ENCODE peak calls at places on chromosome 6, in seven cellular contexts. R, I, X, M, D, Y and T are unnamed samples. For H3K4me1, the result is how much of the 10 kb centered on the place peaks cover.

GRCh38 chr6:42103753-42104094 is 38.7 kb downstream of the C6orf132 start:
- DNase-seq in M (no peak), R (no peak), Y (no peak), X (no peak), I (no peak), D (no peak), T (no peak)

GRCh38 chr6:142929751-142930358 is 15.1 kb downstream of the HIVEP2 start:
- DNase-seq in Y (no peak), I (no peak), R (peak), M (no peak), D (no peak), X (no peak), T (no peak)

GRCh38 chr6:19879663-19880062 is 42.5 kb downstream of the ID4 start:
- DNase-seq in D (no peak), M (no peak), I (no peak), Y (no peak), R (no peak), X (no peak), T (no peak)

GRCh38 chr6:11324453-11325023 is 92.1 kb upstream of the NEDD9 start:
- DNase-seq in X (no peak), I (no peak), D (no peak), R (no peak), Y (no peak), M (no peak), T (no peak)

GRCh38 chr6:14009416-14009815 is 84.7 kb downstream of the RNF182 start:
- DNase-seq in M (no peak), Y (no peak), R (no peak), D (no peak), X (no peak), I (no peak), T (no peak)

GRCh38 chr6:38688579-38689087 is 14.3 kb downstream of the GLO1 start:
- DNase-seq in Y (no peak), X (no peak), D (no peak), M (no peak), R (no peak), I (no peak), T (no peak)

GRCh38 chr6:45422541-45423110 is 44.9 kb upstream of the SUPT3H start:
- DNase-seq in R (peak), M (peak), Y (peak), X (no peak), I (no peak), D (no peak), T (peak)

GRCh38 chr6:52595796-52596130 is 18.9 kb upstream of the TRAM2 start:
- DNase-seq in D (no peak), X (no peak), R (no peak), I (no peak), M (peak), Y (no peak), T (no peak)

GRCh38 chr6:135901776-135902524 is 50.4 kb downstream of the PDE7B start:
- DNase-seq in D (no peak), Y (peak), R (peak), M (no peak), I (peak), X (no peak), T (peak)

GRCh38 chr6:40965046-40965445 is 74.0 kb downstream of the UNC5CL start:
- DNase-seq in M (no peak), D (no peak), I (no peak), Y (no peak), X (no peak), R (peak), T (no peak)

GRCh38 chr6:33915134-33915533 is 111.3 kb upstream of the MLN start:
- DNase-seq in D (no peak), X (no peak), R (no peak), Y (no peak), I (peak), M (no peak), T (no peak)

GRCh38 chr6:1079525-1079924 is 232.4 kb upstream of the FOXQ1 start:
- DNase-seq in D (no peak), Y (no peak), I (no peak), X (no peak), R (no peak), M (no peak), T (no peak)

GRCh38 chr6:49550413-49551125 is at the start of gene C6orf141:
- DNase-seq in R (peak), D (no peak), Y (no peak), I (no peak), M (peak), X (peak), T (no peak)

DNA sequence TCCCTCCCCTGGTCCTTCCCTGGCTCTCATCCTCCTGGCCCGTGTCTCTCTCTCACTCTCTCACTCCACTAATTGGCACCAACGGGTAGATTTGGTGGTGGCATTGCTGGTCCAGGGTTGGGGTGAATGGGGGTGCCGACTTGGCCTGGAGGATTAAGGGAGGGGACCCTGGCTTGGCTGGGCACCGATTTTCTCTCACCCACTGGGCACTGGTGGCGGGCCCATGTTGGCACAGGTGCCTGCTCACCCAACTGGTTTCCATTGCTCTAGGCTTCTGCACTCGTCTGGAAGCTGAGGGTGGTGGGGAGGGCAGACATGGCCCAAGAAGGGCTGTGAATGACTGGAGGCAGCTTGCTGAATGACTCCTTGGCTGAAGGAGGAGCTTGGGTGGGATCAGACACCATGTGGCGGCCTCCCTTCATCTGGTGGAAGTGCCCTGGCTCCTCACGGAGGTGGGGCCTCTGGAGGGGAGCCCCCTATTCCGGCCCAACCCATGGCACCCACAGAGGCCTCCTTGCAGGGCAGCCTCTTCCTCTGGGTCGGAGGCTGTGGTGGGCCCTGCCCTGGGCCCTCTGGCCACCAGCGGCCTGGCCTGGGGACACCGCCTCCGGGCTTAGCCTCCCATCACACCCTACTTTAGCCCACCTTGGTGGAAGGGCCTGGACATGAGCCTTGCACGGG is 11.0 kb downstream of the VEGFA start:
- DNase-seq in Y (no peak), X (no peak), I (no peak), D (no peak), M (no peak), R (no peak), T (no peak)
- H3K4me1 ChIP-seq in Y (under half), X (under half), I (under half), D (under half), M (under half), R (under half), T (under half)

GRCh38 chr6:75201901-75202672 is 3.8 kb downstream of the COL12A1 start:
- DNase-seq in X (no peak), D (peak), Y (no peak), R (peak), M (no peak), I (peak), T (peak)
- TF ChIP-seq CTCF in X (peak), D (no peak), Y (no peak), R (peak), M (no peak), I (no peak), T (no peak)

GRCh38 chr6:122322824-122323223 is 76.6 kb upstream of the HSF2 start:
- DNase-seq in I (no peak), R (peak), M (peak), Y (no peak), X (no peak), D (no peak), T (no peak)
- H3K4me1 ChIP-seq in I (under half), R (under half), M (under half), Y (under half), X (under half), D (under half), T (under half)

GRCh38 chr6:30685977-30686907 is at the start of gene PPP1R18:
- DNase-seq in R (peak), Y (peak), X (no peak), I (peak), M (peak), D (peak), T (peak)

GRCh38 chr6:30689022-30689865 is 1.5 kb downstream of the NRM start:
- DNase-seq in R (no peak), D (no peak), X (no peak), Y (no peak), I (no peak), M (no peak), T (no peak)

GRCh38 chr6:30688569-30688968 is 2.1 kb upstream of the PPP1R18 start:
- DNase-seq in M (no peak), D (no peak), Y (no peak), X (no peak), I (no peak), R (no peak), T (no peak)

GRCh38 chr6:30686908-30687658 is 638 bp upstream of the PPP1R18 start:
- DNase-seq in X (no peak), D (peak), Y (peak), R (peak), M (peak), I (peak), T (peak)

GRCh38 chr6:30687659-30688431 is 1.4 kb upstream of the PPP1R18 start:
- DNase-seq in R (no peak), Y (peak), X (no peak), I (peak), M (no peak), D (no peak), T (peak)
- TF ChIP-seq CTCF in R (peak), Y (peak), X (peak), I (peak), M (no peak), D (peak), T (no peak)

DNA sequence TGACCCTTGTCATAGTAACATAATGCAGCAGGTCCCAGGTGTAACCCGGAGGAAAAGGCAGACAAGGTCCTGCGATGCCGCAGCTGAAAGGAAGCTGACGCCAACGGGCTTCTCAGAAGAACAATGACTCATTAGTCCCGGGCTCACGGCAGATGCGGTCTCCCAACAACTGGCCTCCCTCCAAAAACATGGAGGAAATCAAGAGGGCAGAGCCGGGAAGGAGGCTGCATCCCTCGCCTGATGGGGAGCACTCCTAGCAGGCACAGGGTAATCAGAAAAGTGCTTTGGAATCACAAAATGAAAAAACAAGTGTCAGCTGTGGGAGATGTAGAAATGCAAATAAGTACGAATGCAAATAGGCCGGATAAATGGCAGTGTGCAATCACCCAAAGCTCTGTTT is 165.2 kb upstream of the AGPAT4 start:
- DNase-seq in Y (peak), R (peak), X (peak), M (peak), D (peak), I (peak), T (peak)
- H3K4me1 ChIP-seq in Y (under half), R (under half), X (under half), M (under half), D (under half), I (under half), T (under half)

GRCh38 chr6:88491266-88491665 is 325.1 kb upstream of the CNR1 start:
- DNase-seq in M (no peak), Y (no peak), D (no peak), I (no peak), R (no peak), X (no peak), T (no peak)

GRCh38 chr6:88492241-88492640 is 326.1 kb upstream of the CNR1 start:
- DNase-seq in R (no peak), M (no peak), X (no peak), I (no peak), Y (no peak), D (no peak), T (no peak)

GRCh38 chr6:88494401-88495140 is 328.4 kb upstream of the CNR1 start:
- DNase-seq in R (no peak), I (no peak), X (no peak), D (no peak), Y (no peak), M (no peak), T (no peak)

GRCh38 chr6:88493717-88494116 is 327.6 kb upstream of the CNR1 start:
- DNase-seq in X (no peak), Y (no peak), I (no peak), D (no peak), M (no peak), R (no peak), T (no peak)

DNA sequence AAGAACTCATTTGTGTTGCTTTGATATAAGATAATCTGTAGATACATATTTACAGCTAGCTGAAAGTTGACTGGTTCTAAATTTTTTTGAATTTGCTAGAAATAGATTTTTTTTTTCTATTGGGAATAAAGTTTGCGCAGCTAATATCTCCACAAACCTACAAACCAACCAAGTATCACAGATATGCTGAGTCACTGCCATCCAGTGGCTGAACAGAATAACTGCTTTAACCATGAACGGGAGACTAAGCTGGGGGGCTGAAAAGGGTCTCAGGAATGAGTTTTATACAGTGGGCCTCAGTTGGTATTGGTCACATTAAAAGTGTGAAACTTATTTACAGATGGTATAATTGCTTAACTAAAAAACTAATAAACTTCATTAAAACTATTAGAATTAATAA is 326.7 kb upstream of the CNR1 start:
- DNase-seq in I (no peak), Y (no peak), R (no peak), X (peak), D (no peak), M (peak), T (no peak)
- TF ChIP-seq CTCF in I (no peak), Y (peak), R (peak), X (peak), D (peak), M (peak), T (no peak)

DNA sequence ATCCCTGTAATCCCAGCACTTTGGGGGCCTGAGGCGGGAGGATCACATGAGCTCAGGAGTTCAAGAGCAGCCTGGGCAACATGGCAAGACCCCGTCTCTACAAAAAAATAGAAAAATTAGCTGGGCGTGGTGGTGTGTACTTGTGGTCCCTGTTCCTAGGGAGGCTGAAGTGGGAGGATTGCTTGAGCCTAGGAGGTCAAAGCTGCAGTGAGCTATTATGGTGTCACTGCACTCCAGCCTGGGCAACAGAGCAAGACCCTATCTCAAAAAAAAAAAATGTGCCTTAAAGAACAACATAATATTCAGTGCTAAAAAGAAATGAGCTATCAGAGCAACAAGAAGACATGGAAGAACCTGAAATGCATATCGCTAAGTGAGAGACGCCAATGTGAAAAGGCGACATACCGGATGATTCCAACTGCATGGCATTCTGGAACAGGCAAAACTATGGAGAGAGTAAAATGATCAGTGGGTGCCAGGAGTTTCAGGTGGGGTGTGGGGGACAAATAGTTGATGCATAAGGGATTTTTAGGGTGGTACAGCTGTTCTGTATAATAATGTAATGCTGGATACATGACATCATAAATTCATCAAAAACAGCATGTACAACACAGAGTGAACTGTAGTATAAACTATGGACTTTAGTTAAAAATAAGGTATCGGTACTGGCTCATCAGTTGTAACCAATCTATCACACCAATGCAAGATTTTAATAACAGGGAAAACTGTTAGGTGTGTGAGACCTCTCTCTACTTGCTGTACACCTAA is 80.8 kb downstream of the GMPR start:
- DNase-seq in X (no peak), M (no peak), R (no peak), I (peak), D (peak), Y (no peak), T (no peak)
- H3K4me1 ChIP-seq in X (under half), M (under half), R (under half), I (under half), D (under half), Y (under half), T (half or more)

GRCh38 chr6:166197361-166197760 is 29.7 kb upstream of the TBXT start:
- DNase-seq in R (no peak), Y (no peak), M (no peak), D (no peak), X (no peak), I (no peak), T (no peak)

GRCh38 chr6:166195861-166196238 is 28.2 kb upstream of the TBXT start:
- DNase-seq in M (no peak), R (no peak), X (no peak), Y (no peak), I (no peak), D (no peak), T (no peak)

GRCh38 chr6:166192557-166192956 is 24.9 kb upstream of the TBXT start:
- DNase-seq in M (no peak), Y (no peak), R (no peak), I (no peak), D (no peak), X (no peak), T (no peak)

GRCh38 chr6:166192136-166192535 is 24.5 kb upstream of the TBXT start:
- DNase-seq in I (no peak), X (no peak), D (no peak), M (no peak), R (no peak), Y (no peak), T (no peak)

DNA sequence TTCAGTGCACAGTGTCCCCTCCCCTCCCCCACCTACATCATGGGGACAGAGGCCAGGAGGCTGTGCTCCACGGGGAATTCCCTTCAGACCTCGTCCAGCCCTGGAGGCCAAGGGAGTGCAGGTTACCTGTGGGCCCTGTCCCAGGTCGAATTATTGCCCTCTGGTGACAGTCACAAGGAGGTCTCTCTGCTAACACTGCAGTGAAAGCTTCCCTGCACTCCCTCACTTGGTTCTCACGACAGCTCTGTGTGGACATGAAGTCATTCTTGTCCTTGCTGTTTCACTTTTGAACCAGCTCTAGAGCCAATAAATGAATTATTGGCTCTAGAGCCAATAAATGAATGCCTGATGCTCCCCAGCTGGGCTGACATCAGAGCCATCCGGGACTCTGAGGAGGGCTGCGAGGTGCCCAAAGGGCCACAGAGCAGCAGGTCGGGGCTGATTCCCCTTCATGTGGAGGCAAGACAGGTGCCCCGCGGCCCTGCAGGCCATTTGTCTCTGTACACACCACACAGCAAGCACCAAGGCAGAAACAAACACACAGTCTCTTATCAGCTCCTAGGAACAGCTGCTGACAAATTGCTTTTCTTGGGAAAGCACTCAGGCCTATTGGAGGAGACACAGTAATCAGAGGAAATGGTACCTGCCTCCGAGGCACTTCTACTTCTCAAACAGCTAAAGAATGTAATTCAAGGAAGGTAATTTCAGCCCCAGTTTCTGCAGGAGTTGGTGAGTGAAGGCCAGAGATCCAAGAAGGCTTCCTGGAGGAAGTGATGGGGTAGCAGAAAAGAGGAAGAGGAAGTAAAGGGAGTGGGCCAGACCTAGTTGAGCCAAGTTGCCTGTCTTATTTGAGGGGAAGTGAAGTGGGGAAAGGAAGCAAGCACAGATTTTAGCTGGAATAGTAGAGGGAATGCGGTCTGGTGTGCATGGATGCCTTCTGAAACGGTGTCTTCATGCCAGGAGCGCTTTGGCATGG is 27.5 kb upstream of the TBXT start:
- DNase-seq in D (no peak), X (no peak), I (no peak), M (no peak), R (no peak), Y (no peak), T (no peak)
- TF ChIP-seq CTCF in D (no peak), X (no peak), I (no peak), M (no peak), R (no peak), Y (no peak), T (no peak)

GRCh38 chr6:131761061-131761761 is 46.6 kb upstream of the ENPP1 start:
- DNase-seq in Y (no peak), M (no peak), X (no peak), R (peak), I (no peak), D (no peak), T (no peak)

GRCh38 chr6:131755597-131755996 is 44.8 kb upstream of the CTAGE9 start:
- DNase-seq in Y (no peak), I (no peak), M (no peak), R (peak), D (no peak), X (no peak), T (no peak)

GRCh38 chr6:131761762-131762067 is 46.1 kb upstream of the ENPP1 start:
- DNase-seq in X (no peak), M (no peak), I (no peak), D (no peak), Y (no peak), R (no peak), T (no peak)

GRCh38 chr6:131756039-131756438 is 45.2 kb upstream of the CTAGE9 start:
- DNase-seq in D (no peak), Y (no peak), X (no peak), I (no peak), M (no peak), R (peak), T (no peak)

DNA sequence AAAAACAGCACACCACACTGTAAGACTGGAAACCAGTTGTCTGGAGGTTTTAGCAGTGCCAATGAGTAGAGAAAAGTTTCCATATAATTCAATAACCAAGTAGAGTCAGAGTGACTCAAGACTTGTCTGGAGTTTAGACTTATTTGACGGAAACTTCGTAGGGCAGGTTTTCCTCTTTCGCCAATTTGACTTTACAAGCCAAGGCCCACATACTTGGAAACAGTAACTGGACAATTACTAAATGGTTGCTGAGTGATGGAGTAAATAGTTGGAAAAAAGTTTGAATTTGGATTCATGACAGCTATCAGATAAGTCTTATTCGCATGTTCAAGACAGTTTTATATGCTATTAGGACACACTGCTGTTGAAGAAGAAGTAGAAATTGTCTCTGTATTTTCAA is 48.1 kb upstream of the CTAGE9 start:
- DNase-seq in D (no peak), M (no peak), I (peak), Y (no peak), R (no peak), X (no peak), T (no peak)
- H3K4me1 ChIP-seq in D (under half), M (under half), I (under half), Y (under half), R (under half), X (under half), T (under half)